ENCODE peak calls at places on chromosomes 11 and 22, in six cellular contexts. Y is endothelial cell; X is lung microvascular endothelial cell; K is naive thymus-derived CD8-positive, alpha-beta T cell; V is foreskin fibroblast; E is activated T-cell treated with anti-CD3 and anti-CD28 coated beads, Interleukin-2, amount 50 U/mL, for 72 hours. H is an unnamed sample.

GRCh38 chr22:17370036-17370765 is 941 bp downstream of the CECR2 start:
- DNase-seq in X (peak; percentile 1), Y (peak; percentile 55), E (no peak), V (peak; percentile 5), K (no peak), H (no peak)

GRCh38 chr11:27084407-27084985 is 43.9 kb downstream of the BBOX1 start:
- DNase-seq in E (no peak), X (no peak), V (peak; percentile 69), K (no peak), Y (no peak), H (no peak)

GRCh38 chr22:39814899-39815298 is 78.7 kb downstream of the ENTHD1 start:
- DNase-seq in X (no peak), Y (no peak), E (no peak), V (peak; percentile 58), K (no peak), H (no peak)

GRCh38 chr11:9982796-9983579 is 311.0 kb downstream of the SBF2 start:
- DNase-seq in E (no peak), Y (no peak), K (no peak), V (peak; percentile 28), X (no peak), H (no peak)

GRCh38 chr11:114182471-114182968 is 113.7 kb upstream of the NNMT start:
- DNase-seq in Y (no peak), K (no peak), V (peak; percentile 31), E (no peak), X (no peak), H (no peak)

GRCh38 chr22:28435271-28435825 is 244.3 kb downstream of the TTC28 start:
- DNase-seq in K (no peak), V (no peak), X (no peak), Y (no peak), E (no peak), H (no peak)

GRCh38 chr22:20741634-20742581 is 32.0 kb upstream of the SERPIND1 start:
- DNase-seq in K (no peak), Y (peak; percentile 53), X (peak; percentile 57), V (peak; percentile 54), E (peak; percentile 32), H (peak; percentile 31)

GRCh38 chr22:27405672-27406388 is 395.7 kb downstream of the MN1 start:
- DNase-seq in X (peak; percentile 68), V (peak; percentile 70), Y (peak; percentile 75), K (no peak), E (peak; percentile 38), H (peak; percentile 41)

GRCh38 chr11:68989936-68990606 is 9.3 kb upstream of the MRGPRD start:
- DNase-seq in V (no peak), E (no peak), X (no peak), Y (no peak), K (no peak), H (no peak)

GRCh38 chr11:31921066-31921465 is 109.9 kb upstream of the PAX6 start:
- DNase-seq in Y (no peak), V (no peak), E (no peak), K (no peak), X (no peak), H (no peak)

GRCh38 chr11:68997124-68997994 is 15.7 kb downstream of the MRGPRF start:
- DNase-seq in X (no peak), E (no peak), V (no peak), Y (no peak), K (no peak), H (no peak)

GRCh38 chr11:36672815-36673450 is 74.9 kb upstream of the RAG2 start:
- DNase-seq in E (no peak), K (no peak), X (peak; percentile 64), V (peak; percentile 64), Y (peak; percentile 7), H (no peak)

GRCh38 chr11:113446112-113446511 is 29.1 kb downstream of the DRD2 start:
- DNase-seq in K (no peak), Y (no peak), V (no peak), X (no peak), E (peak; percentile 12), H (no peak)